ENCODE peak calls at places on chromosomes 4 and X, in four cellular contexts. F is endothelial cell of umbilical vein, L is mammary epithelial cell, T is astrocyte of the spinal cord. P is an unnamed sample.

GRCh38 chr4:176277162-176277904 is 8.3 kb upstream of the ASB5 start:
- DNase-seq in F (peak), L (peak), T (peak), P (peak)

GRCh38 chr4:118270492-118270891 is 82.3 kb downstream of the PRSS12 start:
- DNase-seq in F (peak), L (peak), T (peak), P (peak)

GRCh38 chr4:183495182-183495581 is 9.7 kb upstream of the ING2 start:
- DNase-seq in F (no peak), L (no peak), T (no peak), P (no peak)

GRCh38 chr4:29276150-29276549 is 1444.0 kb upstream of the PCDH7 start:
- DNase-seq in F (peak), L (no peak), T (no peak), P (no peak)

GRCh38 chrX:675896-676295 is 45.3 kb downstream of the SHOX start:
- DNase-seq in F (no peak), L (no peak), T (no peak), P (no peak)

GRCh38 chr4:67725132-67725531 is 24.2 kb upstream of the UBA6 start:
- DNase-seq in F (no peak), L (peak), T (peak), P (peak)

GRCh38 chr4:155608231-155608885 is 58.3 kb upstream of the GUCY1A1 start:
- DNase-seq in F (no peak), L (no peak), T (no peak), P (peak)

GRCh38 chr4:64781737-64782326 is 372.6 kb upstream of the TECRL start:
- DNase-seq in F (peak), L (peak), T (peak), P (peak)

GRCh38 chr4:57136281-57136680 is 26.1 kb upstream of the IGFBP7 start:
- DNase-seq in F (peak), L (peak), T (peak), P (peak)

GRCh38 chr4:165489786-165490185 is 111.0 kb downstream of the CPE start:
- DNase-seq in F (peak), L (peak), T (no peak), P (peak)

DNA sequence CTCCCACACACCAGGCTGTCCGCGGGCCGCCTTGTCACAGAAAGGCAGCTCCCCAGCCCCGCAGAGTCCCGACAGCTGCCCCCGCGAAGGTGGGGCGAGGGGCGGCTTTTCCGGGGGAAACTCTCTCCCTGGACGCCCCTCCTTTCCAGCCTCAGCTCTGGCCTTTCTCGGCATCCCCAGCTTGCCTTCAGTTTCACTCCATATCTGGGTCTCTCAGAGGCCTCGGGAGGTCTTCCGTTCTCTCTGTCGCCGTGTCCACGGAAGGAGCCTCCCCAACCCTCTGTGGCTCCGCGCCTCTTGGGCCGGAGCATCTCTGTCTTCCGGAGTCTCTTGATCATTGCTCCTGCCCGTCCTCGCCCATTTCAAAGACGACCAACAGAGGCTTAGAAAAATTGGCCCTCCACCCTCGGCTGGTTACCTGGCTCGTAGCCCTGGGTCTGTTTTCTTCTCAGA is 6.1 kb upstream of the MSX1 start:
- DNase-seq in F (no peak), L (no peak), T (no peak), P (no peak)
- H3K4me3 ChIP-seq in F (no peak), L (peak), T (peak), P (no peak)

DNA sequence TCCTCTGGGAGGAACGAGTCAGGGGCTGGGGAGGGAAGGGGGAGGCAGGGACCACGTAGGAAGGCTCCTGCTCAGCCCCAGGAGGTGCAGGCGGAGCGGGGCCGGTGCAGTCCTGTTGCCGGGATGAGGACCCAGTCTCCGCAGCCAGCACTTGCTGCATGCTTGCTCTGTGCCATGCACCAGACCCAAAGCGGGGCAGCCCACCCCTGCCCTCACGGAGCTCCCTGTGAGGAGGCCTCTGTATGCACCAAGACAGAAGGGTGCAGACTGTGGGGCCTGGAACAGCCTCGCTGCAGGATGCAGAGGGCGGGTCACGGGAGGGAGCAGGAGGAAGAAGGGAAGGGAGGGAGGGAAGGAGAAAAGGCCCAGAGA is 61.9 kb downstream of the ABLIM2 start:
- DNase-seq in F (no peak), L (no peak), T (no peak), P (no peak)
- H3K4me3 ChIP-seq in F (no peak), L (no peak), T (no peak), P (no peak)

DNA sequence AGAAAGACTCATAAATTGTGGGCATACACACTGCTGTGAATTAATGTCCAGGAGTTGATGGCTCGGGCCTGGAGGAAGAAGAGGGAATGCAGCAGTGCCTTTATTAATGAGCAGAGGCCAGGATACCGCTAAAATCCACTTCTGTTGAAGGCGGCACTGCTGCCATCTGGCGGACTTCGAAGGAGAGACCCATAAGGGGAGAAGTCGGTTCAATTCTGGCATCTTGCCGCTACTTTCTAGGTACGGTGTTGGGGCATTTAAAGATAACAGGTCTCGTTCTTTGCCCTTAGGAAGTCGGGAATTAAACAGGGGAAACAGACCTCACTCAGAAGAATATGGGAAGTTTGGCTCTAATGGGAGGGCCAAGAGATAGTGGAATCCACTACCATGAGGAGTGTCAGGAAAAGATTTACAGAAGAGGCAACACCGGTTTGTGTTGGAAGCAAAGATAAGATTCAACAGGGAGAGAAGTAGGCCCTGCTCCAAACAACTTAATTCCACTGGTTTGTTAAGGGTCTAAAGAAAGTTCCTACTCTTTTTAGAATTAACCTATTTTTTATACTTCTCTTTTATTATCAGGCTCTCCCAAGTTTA is 133.6 kb upstream of the GIMD1 start:
- DNase-seq in F (peak), L (peak), T (peak), P (peak)
- H3K4me3 ChIP-seq in F (no peak), L (no peak), T (no peak), P (no peak)

GRCh38 chr4:6892190-6892908 is 17.3 kb upstream of the TBC1D14 start:
- DNase-seq in F (no peak), L (no peak), T (peak), P (peak)
- H3K4me3 ChIP-seq in F (no peak), L (no peak), T (no peak), P (no peak)

GRCh38 chr4:142380052-142380598 is 466.0 kb downstream of the INPP4B start:
- DNase-seq in F (no peak), L (no peak), T (no peak), P (peak)

GRCh38 chr4:142378179-142378578 is 467.9 kb downstream of the INPP4B start:
- DNase-seq in F (no peak), L (no peak), T (no peak), P (no peak)

GRCh38 chr4:142377345-142378091 is 468.6 kb downstream of the INPP4B start:
- DNase-seq in F (no peak), L (no peak), T (no peak), P (no peak)

GRCh38 chr4:142376204-142376603 is 469.9 kb downstream of the INPP4B start:
- DNase-seq in F (no peak), L (no peak), T (no peak), P (no peak)

GRCh38 chr4:142379277-142380051 is 466.6 kb downstream of the INPP4B start:
- DNase-seq in F (peak), L (peak), T (peak), P (peak)
- H3K4me3 ChIP-seq in F (no peak), L (no peak), T (no peak), P (no peak)